ENCODE peak calls at places on chromosomes 3 and 15, in six cellular contexts. N is endothelial cell, D is activated gamma-delta T cell treated with Interleukin-2 at 50 U/mL for 16 hours, P is iPS-NIHi11, U is HT1080, T is ureter. Q is an unnamed sample.

GRCh38 chr3:42020681-42021307 is 58.9 kb upstream of the ULK4 start:
- DNase-seq in N (no peak), D (no peak), P (no peak), U (peak; percentile 92), T (no peak), Q (no peak)

GRCh38 chr3:159914421-159914820 is 74.2 kb upstream of the IL12A start:
- DNase-seq in N (no peak), D (no peak), P (no peak), U (no peak), T (no peak), Q (no peak)

GRCh38 chr15:40244961-40245523 is 6.2 kb downstream of the PAK6 start:
- DNase-seq in N (no peak), D (no peak), P (peak; percentile 57), U (no peak), T (peak; percentile 73), Q (no peak)

GRCh38 chr15:48010321-48010720 is 110.5 kb upstream of the SLC24A5 start:
- DNase-seq in N (no peak), D (no peak), P (no peak), U (no peak), T (no peak), Q (no peak)

GRCh38 chr15:68258684-68259083 is 18.9 kb upstream of the FEM1B start:
- DNase-seq in N (no peak), D (peak; percentile 5), P (no peak), U (no peak), T (no peak), Q (no peak)

GRCh38 chr3:62529230-62529629 is 155.9 kb upstream of the FEZF2 start:
- DNase-seq in N (peak; percentile 74), D (no peak), P (peak; percentile 63), U (no peak), T (no peak), Q (no peak)

GRCh38 chr15:76973906-76974305 is 21.0 kb upstream of the PSTPIP1 start:
- DNase-seq in N (no peak), D (no peak), P (no peak), U (no peak), T (no peak), Q (no peak)

GRCh38 chr3:188533172-188533571 is 379.2 kb downstream of the LPP start:
- DNase-seq in N (no peak), D (no peak), P (no peak), U (no peak), T (no peak), Q (no peak)

GRCh38 chr3:102265720-102266119 is 169.1 kb upstream of the ZPLD1 start:
- DNase-seq in N (no peak), D (no peak), P (no peak), U (no peak), T (no peak), Q (no peak)

GRCh38 chr3:182755308-182756106 is 37.8 kb upstream of the ATP11B start:
- DNase-seq in N (no peak), D (no peak), P (no peak), U (peak; percentile 14), T (no peak), Q (no peak)

GRCh38 chr3:143686638-143687197 is 161.6 kb downstream of the SLC9A9 start:
- DNase-seq in N (no peak), D (no peak), P (peak; percentile 28), U (no peak), T (no peak), Q (no peak)

GRCh38 chr15:78223396-78224023 is 10.9 kb downstream of the ACSBG1 start:
- DNase-seq in N (no peak), D (no peak), P (no peak), U (no peak), T (no peak), Q (no peak)

GRCh38 chr3:119418641-119419040 is 44.8 kb downstream of the TMEM39A start:
- DNase-seq in N (no peak), D (no peak), P (no peak), U (peak; percentile 54), T (no peak), Q (no peak)

GRCh38 chr3:196227629-196228493 is 11.5 kb downstream of the SLC51A start:
- DNase-seq in N (no peak), D (no peak), P (peak; percentile 54), U (no peak), T (no peak), Q (no peak)

Q was measured in left colon.